ENCODE peak calls at places on chromosomes 16 and 17, in nine cellular contexts. One of them, this sample, is unnamed.

GRCh38 chr16:81478876-81479496 is 34.4 kb downstream of the CMIP start:
- DNase-seq in cardiac muscle cell: no peak
- DNase-seq in stimulated activated CD4-positive, alpha-beta T cell treated with anti-CD3 and anti-CD28 coated beads, TNF-alpha, amount 100 ng/mL, for 48 hours: no peak
- DNase-seq in HEK293T: no peak
- DNase-seq in activated effector memory CD4-positive, alpha-beta T cell treated with anti-CD3 and anti-CD28 coated beads, Interleukin-2, amount 50 U/mL, for 16 hours: no peak
- DNase-seq in skeletal muscle cell: no peak
- DNase-seq in activated CD4-positive, CD25-positive, alpha-beta regulatory T cell treated with anti-CD3 and anti-CD28 coated beads, Interleukin-2, amount 50 U/mL, for 16 hours: no peak
- DNase-seq in NCI-H1092: no peak
- DNase-seq in naive thymus-derived CD4-positive, alpha-beta T cell: no peak
- DNase-seq in this sample: peak

GRCh38 chr16:4487955-4488481 is 11.8 kb downstream of the HMOX2 start:
- DNase-seq in cardiac muscle cell: no peak
- DNase-seq in stimulated activated CD4-positive, alpha-beta T cell treated with anti-CD3 and anti-CD28 coated beads, TNF-alpha, amount 100 ng/mL, for 48 hours: no peak
- DNase-seq in HEK293T: no peak
- DNase-seq in activated effector memory CD4-positive, alpha-beta T cell treated with anti-CD3 and anti-CD28 coated beads, Interleukin-2, amount 50 U/mL, for 16 hours: no peak
- DNase-seq in skeletal muscle cell: no peak
- DNase-seq in activated CD4-positive, CD25-positive, alpha-beta regulatory T cell treated with anti-CD3 and anti-CD28 coated beads, Interleukin-2, amount 50 U/mL, for 16 hours: no peak
- DNase-seq in NCI-H1092: no peak
- DNase-seq in naive thymus-derived CD4-positive, alpha-beta T cell: no peak
- DNase-seq in this sample: no peak

GRCh38 chr17:39791296-39791992 is 53.7 kb downstream of the GRB7 start:
- DNase-seq in cardiac muscle cell: no peak
- DNase-seq in stimulated activated CD4-positive, alpha-beta T cell treated with anti-CD3 and anti-CD28 coated beads, TNF-alpha, amount 100 ng/mL, for 48 hours: no peak
- DNase-seq in HEK293T: no peak
- DNase-seq in activated effector memory CD4-positive, alpha-beta T cell treated with anti-CD3 and anti-CD28 coated beads, Interleukin-2, amount 50 U/mL, for 16 hours: peak
- DNase-seq in skeletal muscle cell: no peak
- DNase-seq in activated CD4-positive, CD25-positive, alpha-beta regulatory T cell treated with anti-CD3 and anti-CD28 coated beads, Interleukin-2, amount 50 U/mL, for 16 hours: peak
- DNase-seq in NCI-H1092: no peak
- DNase-seq in naive thymus-derived CD4-positive, alpha-beta T cell: peak
- DNase-seq in this sample: no peak

GRCh38 chr16:61730997-61731396 is 305.2 kb downstream of the CDH8 start:
- DNase-seq in cardiac muscle cell: peak
- DNase-seq in stimulated activated CD4-positive, alpha-beta T cell treated with anti-CD3 and anti-CD28 coated beads, TNF-alpha, amount 100 ng/mL, for 48 hours: no peak
- DNase-seq in HEK293T: no peak
- DNase-seq in activated effector memory CD4-positive, alpha-beta T cell treated with anti-CD3 and anti-CD28 coated beads, Interleukin-2, amount 50 U/mL, for 16 hours: no peak
- DNase-seq in skeletal muscle cell: no peak
- DNase-seq in activated CD4-positive, CD25-positive, alpha-beta regulatory T cell treated with anti-CD3 and anti-CD28 coated beads, Interleukin-2, amount 50 U/mL, for 16 hours: no peak
- DNase-seq in NCI-H1092: no peak
- DNase-seq in naive thymus-derived CD4-positive, alpha-beta T cell: no peak
- DNase-seq in this sample: no peak

GRCh38 chr16:695355-696089 is 5.3 kb upstream of the WDR24 start:
- DNase-seq in cardiac muscle cell: peak
- DNase-seq in stimulated activated CD4-positive, alpha-beta T cell treated with anti-CD3 and anti-CD28 coated beads, TNF-alpha, amount 100 ng/mL, for 48 hours: peak
- DNase-seq in HEK293T: no peak
- DNase-seq in activated effector memory CD4-positive, alpha-beta T cell treated with anti-CD3 and anti-CD28 coated beads, Interleukin-2, amount 50 U/mL, for 16 hours: peak
- DNase-seq in skeletal muscle cell: no peak
- DNase-seq in activated CD4-positive, CD25-positive, alpha-beta regulatory T cell treated with anti-CD3 and anti-CD28 coated beads, Interleukin-2, amount 50 U/mL, for 16 hours: peak
- DNase-seq in NCI-H1092: peak
- DNase-seq in naive thymus-derived CD4-positive, alpha-beta T cell: peak
- DNase-seq in this sample: no peak

GRCh38 chr17:40092581-40092980 is 7.8 kb downstream of the NR1D1 start:
- DNase-seq in cardiac muscle cell: no peak
- DNase-seq in stimulated activated CD4-positive, alpha-beta T cell treated with anti-CD3 and anti-CD28 coated beads, TNF-alpha, amount 100 ng/mL, for 48 hours: no peak
- DNase-seq in HEK293T: no peak
- DNase-seq in activated effector memory CD4-positive, alpha-beta T cell treated with anti-CD3 and anti-CD28 coated beads, Interleukin-2, amount 50 U/mL, for 16 hours: no peak
- DNase-seq in skeletal muscle cell: no peak
- DNase-seq in activated CD4-positive, CD25-positive, alpha-beta regulatory T cell treated with anti-CD3 and anti-CD28 coated beads, Interleukin-2, amount 50 U/mL, for 16 hours: no peak
- DNase-seq in NCI-H1092: no peak
- DNase-seq in naive thymus-derived CD4-positive, alpha-beta T cell: no peak
- DNase-seq in this sample: no peak

GRCh38 chr17:74527756-74528155 is 3.5 kb downstream of the CD300LB start:
- DNase-seq in cardiac muscle cell: no peak
- DNase-seq in stimulated activated CD4-positive, alpha-beta T cell treated with anti-CD3 and anti-CD28 coated beads, TNF-alpha, amount 100 ng/mL, for 48 hours: no peak
- DNase-seq in HEK293T: no peak
- DNase-seq in activated effector memory CD4-positive, alpha-beta T cell treated with anti-CD3 and anti-CD28 coated beads, Interleukin-2, amount 50 U/mL, for 16 hours: peak
- DNase-seq in skeletal muscle cell: no peak
- DNase-seq in activated CD4-positive, CD25-positive, alpha-beta regulatory T cell treated with anti-CD3 and anti-CD28 coated beads, Interleukin-2, amount 50 U/mL, for 16 hours: no peak
- DNase-seq in NCI-H1092: no peak
- DNase-seq in naive thymus-derived CD4-positive, alpha-beta T cell: no peak
- DNase-seq in this sample: no peak

GRCh38 chr17:29595943-29596774 is 3.2 kb downstream of the ANKRD13B start:
- DNase-seq in cardiac muscle cell: no peak
- DNase-seq in stimulated activated CD4-positive, alpha-beta T cell treated with anti-CD3 and anti-CD28 coated beads, TNF-alpha, amount 100 ng/mL, for 48 hours: no peak
- DNase-seq in HEK293T: no peak
- DNase-seq in activated effector memory CD4-positive, alpha-beta T cell treated with anti-CD3 and anti-CD28 coated beads, Interleukin-2, amount 50 U/mL, for 16 hours: no peak
- DNase-seq in skeletal muscle cell: no peak
- DNase-seq in activated CD4-positive, CD25-positive, alpha-beta regulatory T cell treated with anti-CD3 and anti-CD28 coated beads, Interleukin-2, amount 50 U/mL, for 16 hours: no peak
- DNase-seq in NCI-H1092: no peak
- DNase-seq in naive thymus-derived CD4-positive, alpha-beta T cell: no peak
- DNase-seq in this sample: no peak

This sample was measured in GM18507.